ENCODE peak calls at places on chromosomes 16 and 17, in ten cellular contexts. One of them, this sample, is unnamed.

GRCh38 chr17:2551493-2551892 is 39.8 kb upstream of the METTL16 start:
- DNase-seq in NB4: no peak
- DNase-seq in breast epithelium: no peak
- DNase-seq in tibial nerve: no peak
- DNase-seq in transverse colon: no peak
- DNase-seq in Peyer's patch: no peak
- DNase-seq in ovary: no peak
- DNase-seq in H54: no peak
- DNase-seq in thyroid gland: peak
- DNase-seq in H1: no peak
- DNase-seq in this sample: no peak

GRCh38 chr16:79510879-79511278 is 89.7 kb downstream of the MAF start:
- DNase-seq in NB4: no peak
- DNase-seq in breast epithelium: no peak
- DNase-seq in tibial nerve: no peak
- DNase-seq in transverse colon: no peak
- DNase-seq in Peyer's patch: no peak
- DNase-seq in ovary: no peak
- DNase-seq in H54: no peak
- DNase-seq in thyroid gland: no peak
- DNase-seq in H1: no peak
- DNase-seq in this sample: no peak

GRCh38 chr17:31310260-31310659 is 3.6 kb downstream of the EVI2B start:
- DNase-seq in NB4: peak
- DNase-seq in breast epithelium: no peak
- DNase-seq in tibial nerve: no peak
- DNase-seq in transverse colon: no peak
- DNase-seq in Peyer's patch: peak
- DNase-seq in ovary: no peak
- DNase-seq in H54: no peak
- DNase-seq in thyroid gland: no peak
- DNase-seq in H1: no peak
- DNase-seq in this sample: no peak

GRCh38 chr17:71180801-71181385 is 939.9 kb upstream of the SOX9 start:
- DNase-seq in NB4: no peak
- DNase-seq in breast epithelium: no peak
- DNase-seq in tibial nerve: no peak
- DNase-seq in transverse colon: peak
- DNase-seq in Peyer's patch: no peak
- DNase-seq in ovary: no peak
- DNase-seq in H54: no peak
- DNase-seq in thyroid gland: peak
- DNase-seq in H1: no peak
- DNase-seq in this sample: no peak

GRCh38 chr16:57608462-57609113 is 19.8 kb upstream of the ADGRG1 start:
- DNase-seq in NB4: no peak
- DNase-seq in breast epithelium: no peak
- DNase-seq in tibial nerve: no peak
- DNase-seq in transverse colon: no peak
- DNase-seq in Peyer's patch: no peak
- DNase-seq in ovary: no peak
- DNase-seq in H54: no peak
- DNase-seq in thyroid gland: no peak
- DNase-seq in H1: no peak
- DNase-seq in this sample: no peak

GRCh38 chr16:86497551-86498021 is 12.7 kb upstream of the FOXF1 start:
- DNase-seq in NB4: no peak
- DNase-seq in breast epithelium: no peak
- DNase-seq in tibial nerve: no peak
- DNase-seq in transverse colon: no peak
- DNase-seq in Peyer's patch: no peak
- DNase-seq in ovary: no peak
- DNase-seq in H54: no peak
- DNase-seq in thyroid gland: no peak
- DNase-seq in H1: no peak
- DNase-seq in this sample: no peak

GRCh38 chr17:39118674-39119419 is 32.6 kb downstream of the PLXDC1 start:
- DNase-seq in NB4: peak
- DNase-seq in breast epithelium: no peak
- DNase-seq in tibial nerve: no peak
- DNase-seq in transverse colon: no peak
- DNase-seq in Peyer's patch: no peak
- DNase-seq in ovary: no peak
- DNase-seq in H54: no peak
- DNase-seq in thyroid gland: no peak
- DNase-seq in H1: no peak
- DNase-seq in this sample: peak

GRCh38 chr17:17361543-17362511 is 58.7 kb downstream of the NT5M start:
- DNase-seq in NB4: no peak
- DNase-seq in breast epithelium: no peak
- DNase-seq in tibial nerve: peak
- DNase-seq in transverse colon: no peak
- DNase-seq in Peyer's patch: no peak
- DNase-seq in ovary: no peak
- DNase-seq in H54: no peak
- DNase-seq in thyroid gland: peak
- DNase-seq in H1: no peak
- DNase-seq in this sample: no peak

GRCh38 chr17:10646393-10646990 is 10.6 kb downstream of the MYH3 start:
- DNase-seq in NB4: peak
- DNase-seq in breast epithelium: no peak
- DNase-seq in tibial nerve: peak
- DNase-seq in transverse colon: peak
- DNase-seq in Peyer's patch: peak
- DNase-seq in ovary: peak
- DNase-seq in H54: peak
- DNase-seq in thyroid gland: peak
- DNase-seq in H1: no peak
- DNase-seq in this sample: no peak

GRCh38 chr17:48610282-48611211 is at the start of gene HOXB7:
- DNase-seq in NB4: no peak
- DNase-seq in breast epithelium: no peak
- DNase-seq in tibial nerve: peak
- DNase-seq in transverse colon: peak
- DNase-seq in Peyer's patch: peak
- DNase-seq in ovary: no peak
- DNase-seq in H54: no peak
- DNase-seq in thyroid gland: no peak
- DNase-seq in H1: no peak
- DNase-seq in this sample: peak

GRCh38 chr17:21287703-21288449 is 3.4 kb downstream of the MAP2K3 start:
- DNase-seq in NB4: peak
- DNase-seq in breast epithelium: peak
- DNase-seq in tibial nerve: peak
- DNase-seq in transverse colon: peak
- DNase-seq in Peyer's patch: peak
- DNase-seq in ovary: peak
- DNase-seq in H54: peak
- DNase-seq in thyroid gland: peak
- DNase-seq in H1: no peak
- DNase-seq in this sample: no peak

GRCh38 chr16:3015865-3016521 is 2.0 kb downstream of the CLDN6 start:
- DNase-seq in NB4: no peak
- DNase-seq in breast epithelium: no peak
- DNase-seq in tibial nerve: no peak
- DNase-seq in transverse colon: no peak
- DNase-seq in Peyer's patch: no peak
- DNase-seq in ovary: no peak
- DNase-seq in H54: no peak
- DNase-seq in thyroid gland: no peak
- DNase-seq in H1: no peak
- DNase-seq in this sample: no peak

GRCh38 chr16:87149051-87149450 is 168.1 kb downstream of the C16orf95 start:
- DNase-seq in NB4: no peak
- DNase-seq in breast epithelium: no peak
- DNase-seq in tibial nerve: no peak
- DNase-seq in transverse colon: no peak
- DNase-seq in Peyer's patch: no peak
- DNase-seq in ovary: no peak
- DNase-seq in H54: no peak
- DNase-seq in thyroid gland: no peak
- DNase-seq in H1: no peak
- DNase-seq in this sample: no peak

GRCh38 chr16:81810894-81811538 is 31.9 kb downstream of the PLCG2 start:
- DNase-seq in NB4: no peak
- DNase-seq in breast epithelium: no peak
- DNase-seq in tibial nerve: no peak
- DNase-seq in transverse colon: peak
- DNase-seq in Peyer's patch: peak
- DNase-seq in ovary: no peak
- DNase-seq in H54: no peak
- DNase-seq in thyroid gland: no peak
- DNase-seq in H1: no peak
- DNase-seq in this sample: no peak

DNA sequence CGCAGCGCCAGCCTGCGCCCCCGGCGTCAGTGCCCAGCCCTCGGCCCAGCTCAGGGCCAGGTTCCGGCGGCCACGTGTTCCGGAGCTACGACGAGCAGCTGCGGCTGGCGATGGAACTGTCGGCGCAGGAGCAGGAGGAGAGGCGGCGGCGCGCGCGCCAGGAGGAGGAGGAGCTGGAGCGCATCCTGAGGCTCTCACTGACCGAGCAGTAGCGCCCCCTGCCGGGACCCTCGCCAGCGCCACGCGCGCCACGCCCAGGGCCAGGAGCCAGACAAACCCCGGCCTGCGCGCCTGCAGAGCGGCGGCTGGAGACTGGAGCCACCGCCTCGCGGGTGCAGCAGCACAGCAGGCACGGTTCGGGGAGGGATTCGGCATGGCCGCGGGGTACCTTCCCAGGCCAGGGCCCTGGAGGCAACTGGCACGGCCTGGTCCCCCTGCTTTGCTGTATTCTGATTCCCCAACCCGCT is 9.3 kb downstream of the CORO6 start:
- DNase-seq in NB4: peak
- DNase-seq in breast epithelium: peak
- DNase-seq in tibial nerve: peak
- DNase-seq in transverse colon: peak
- DNase-seq in Peyer's patch: peak
- DNase-seq in ovary: peak
- DNase-seq in H54: no peak
- DNase-seq in thyroid gland: peak
- DNase-seq in H1: no peak
- DNase-seq in this sample: peak
- TF ChIP-seq POLR2A in NB4: no peak
- TF ChIP-seq POLR2A in breast epithelium: no peak
- TF ChIP-seq POLR2A in tibial nerve: peak
- TF ChIP-seq POLR2A in transverse colon: no peak
- TF ChIP-seq POLR2A in Peyer's patch: no peak
- TF ChIP-seq POLR2A in ovary: no peak
- TF ChIP-seq POLR2A in H54: no peak
- TF ChIP-seq POLR2A in thyroid gland: no peak
- TF ChIP-seq POLR2A in H1: no peak
- TF ChIP-seq POLR2A in this sample: no peak

GRCh38 chr17:44606658-44607057 is 49.4 kb downstream of the FZD2 start:
- DNase-seq in NB4: no peak
- DNase-seq in breast epithelium: no peak
- DNase-seq in tibial nerve: no peak
- DNase-seq in transverse colon: no peak
- DNase-seq in Peyer's patch: no peak
- DNase-seq in ovary: no peak
- DNase-seq in H54: no peak
- DNase-seq in thyroid gland: no peak
- DNase-seq in H1: no peak
- DNase-seq in this sample: no peak
- TF ChIP-seq POLR2A in NB4: no peak
- TF ChIP-seq POLR2A in breast epithelium: no peak
- TF ChIP-seq POLR2A in tibial nerve: no peak
- TF ChIP-seq POLR2A in transverse colon: no peak
- TF ChIP-seq POLR2A in Peyer's patch: no peak
- TF ChIP-seq POLR2A in ovary: no peak
- TF ChIP-seq POLR2A in H54: no peak
- TF ChIP-seq POLR2A in thyroid gland: no peak
- TF ChIP-seq POLR2A in H1: no peak
- TF ChIP-seq POLR2A in this sample: no peak

DNA sequence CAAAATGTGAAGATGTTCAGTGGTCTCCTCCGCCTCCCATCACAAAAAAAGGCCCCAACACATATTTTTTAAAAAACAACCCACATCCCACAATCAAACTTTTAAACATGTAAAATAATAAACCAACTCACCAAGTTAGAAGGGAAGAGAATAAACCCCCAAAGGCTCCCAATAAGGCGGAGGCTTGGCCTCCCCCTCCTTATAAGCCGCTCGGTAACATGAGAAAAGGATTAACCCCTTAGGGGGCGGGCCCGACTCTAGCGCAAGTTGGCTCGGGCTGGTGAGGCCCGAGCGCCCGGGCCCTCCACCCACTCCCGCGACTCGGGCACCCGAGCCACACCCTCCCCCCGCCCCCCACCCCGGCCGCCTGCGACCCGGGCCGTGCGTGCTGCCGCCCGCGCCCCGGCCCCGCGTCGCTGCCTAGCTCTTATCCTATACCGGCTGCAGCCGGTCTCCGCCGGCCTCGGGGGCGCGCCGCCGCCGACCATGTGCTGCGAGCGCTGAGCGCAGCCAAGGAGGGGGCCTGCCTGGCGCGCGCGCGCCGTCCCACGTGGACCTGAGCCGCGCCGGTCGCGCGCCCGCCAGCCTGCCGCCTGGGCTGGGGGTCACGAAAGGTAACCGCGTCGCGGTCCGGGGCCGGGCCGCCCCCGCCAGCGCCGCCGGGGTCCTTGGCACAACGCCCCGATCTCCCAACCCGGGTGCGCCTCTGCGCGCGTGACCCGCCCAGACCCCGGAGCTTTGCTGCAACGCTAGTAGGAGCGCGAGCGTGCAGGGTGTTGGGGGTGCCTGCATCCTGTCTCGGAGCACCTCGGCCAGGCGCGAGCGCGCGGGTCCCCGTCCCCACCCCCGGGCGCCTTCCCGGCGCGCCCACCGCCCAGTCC is at the start of the genes ARSG and SLC16A6:
- DNase-seq in NB4: peak
- DNase-seq in breast epithelium: peak
- DNase-seq in tibial nerve: no peak
- DNase-seq in transverse colon: peak
- DNase-seq in Peyer's patch: peak
- DNase-seq in ovary: peak
- DNase-seq in H54: peak
- DNase-seq in thyroid gland: peak
- DNase-seq in H1: no peak
- DNase-seq in this sample: peak
- TF ChIP-seq POLR2A in NB4: peak
- TF ChIP-seq POLR2A in breast epithelium: no peak
- TF ChIP-seq POLR2A in tibial nerve: no peak
- TF ChIP-seq POLR2A in transverse colon: no peak
- TF ChIP-seq POLR2A in Peyer's patch: no peak
- TF ChIP-seq POLR2A in ovary: no peak
- TF ChIP-seq POLR2A in H54: no peak
- TF ChIP-seq POLR2A in thyroid gland: no peak
- TF ChIP-seq POLR2A in H1: peak
- TF ChIP-seq POLR2A in this sample: peak

DNA sequence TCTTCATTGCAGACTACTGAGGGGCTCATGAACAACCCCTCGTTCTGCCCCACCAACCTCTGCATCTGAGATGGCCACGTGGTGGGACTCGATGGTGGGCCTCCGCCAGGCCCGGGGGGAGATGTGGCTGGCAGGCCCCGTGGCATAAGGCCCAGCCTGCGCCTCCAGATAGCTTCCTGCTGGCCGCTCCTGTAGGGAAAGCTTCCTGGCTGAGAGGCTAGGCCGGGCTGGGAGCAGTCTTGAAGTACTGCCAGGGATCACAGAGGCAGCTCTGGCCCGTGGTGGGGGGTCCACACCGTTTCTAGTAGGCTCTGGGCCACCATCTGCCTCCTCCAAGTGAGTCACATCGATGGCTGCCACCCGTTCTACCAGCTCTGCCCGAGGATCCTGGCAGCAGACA is 7.6 kb downstream of the CAMKK1 start:
- DNase-seq in NB4: no peak
- DNase-seq in breast epithelium: no peak
- DNase-seq in tibial nerve: no peak
- DNase-seq in transverse colon: no peak
- DNase-seq in Peyer's patch: no peak
- DNase-seq in ovary: no peak
- DNase-seq in H54: no peak
- DNase-seq in thyroid gland: no peak
- DNase-seq in H1: no peak
- DNase-seq in this sample: no peak
- TF ChIP-seq POLR2A in NB4: no peak
- TF ChIP-seq POLR2A in breast epithelium: no peak
- TF ChIP-seq POLR2A in tibial nerve: no peak
- TF ChIP-seq POLR2A in transverse colon: no peak
- TF ChIP-seq POLR2A in Peyer's patch: no peak
- TF ChIP-seq POLR2A in ovary: no peak
- TF ChIP-seq POLR2A in H54: no peak
- TF ChIP-seq POLR2A in thyroid gland: no peak
- TF ChIP-seq POLR2A in H1: no peak
- TF ChIP-seq POLR2A in this sample: no peak